ENCODE peak calls at places on chromosomes 5 and 9, in six cellular contexts. J, B, X, C, L and N are unnamed samples.

GRCh38 chr9:126403451-126403850 is 76.8 kb downstream of the MVB12B start:
- DNase-seq in B (no peak), C (no peak), X (no peak), L (no peak), J (no peak), N (no peak)

GRCh38 chr9:136254381-136255165 is 9.0 kb upstream of the QSOX2 start:
- DNase-seq in X (no peak), B (no peak), C (no peak), J (no peak), L (peak), N (no peak)

GRCh38 chr5:139215176-139215975 is 17.2 kb upstream of the SIL1 start:
- DNase-seq in J (no peak), C (no peak), B (no peak), X (no peak), L (no peak), N (no peak)

GRCh38 chr5:179265529-179266290 is 79.6 kb downstream of the ADAMTS2 start:
- DNase-seq in C (peak), B (no peak), J (no peak), L (peak), X (peak), N (no peak)

GRCh38 chr5:163586431-163587033 is 81.1 kb downstream of the MAT2B start:
- DNase-seq in J (no peak), B (no peak), X (no peak), C (no peak), L (no peak), N (no peak)

GRCh38 chr5:165076686-165077085 is 1571.3 kb downstream of the MAT2B start:
- DNase-seq in C (no peak), J (no peak), L (no peak), X (no peak), B (no peak), N (no peak)

GRCh38 chr5:178371362-178372090 is 138.9 kb upstream of the PHYKPL start:
- DNase-seq in C (no peak), L (no peak), B (no peak), X (no peak), J (no peak), N (no peak)

GRCh38 chr5:138064526-138064925 is 19.3 kb upstream of the WNT8A start:
- DNase-seq in J (no peak), B (no peak), C (no peak), L (no peak), X (no peak), N (no peak)

GRCh38 chr9:16619341-16619740 is 251.1 kb downstream of the BNC2 start:
- DNase-seq in L (no peak), J (no peak), X (no peak), B (no peak), C (no peak), N (no peak)

GRCh38 chr5:175671013-175671412 is 13.1 kb downstream of the HRH2 start:
- DNase-seq in L (no peak), X (no peak), J (no peak), B (no peak), C (no peak), N (no peak)

GRCh38 chr9:91489391-91489899 is 65.8 kb upstream of the NFIL3 start:
- DNase-seq in J (no peak), B (no peak), L (no peak), C (no peak), X (no peak), N (no peak)

GRCh38 chr5:150879358-150879757 is 25.4 kb downstream of the ZNF300 start:
- DNase-seq in B (no peak), C (no peak), X (no peak), J (no peak), L (no peak), N (no peak)

GRCh38 chr9:21174671-21175070 is 8.2 kb upstream of the IFNA21 start:
- DNase-seq in L (no peak), X (no peak), J (no peak), B (no peak), C (no peak), N (no peak)

GRCh38 chr9:114035845-114036785 is 42.0 kb downstream of the AMBP start:
- DNase-seq in C (no peak), L (no peak), J (no peak), X (peak), B (no peak), N (no peak)

GRCh38 chr9:4855861-4856260 is 63.1 kb downstream of the RCL1 start:
- DNase-seq in J (no peak), X (no peak), L (no peak), C (no peak), B (no peak), N (no peak)

GRCh38 chr5:63963080-63963735 is 963 bp upstream of the HTR1A start:
- DNase-seq in L (peak), J (peak), B (peak), X (no peak), C (peak), N (no peak)

GRCh38 chr5:53927668-53928247 is 367.3 kb downstream of the NDUFS4 start:
- DNase-seq in J (no peak), C (no peak), X (no peak), B (no peak), L (no peak), N (no peak)

GRCh38 chr5:59863777-59864176 is 29.7 kb downstream of the PDE4D start:
- DNase-seq in C (no peak), J (no peak), B (no peak), L (no peak), X (no peak), N (no peak)

GRCh38 chr9:4615251-4615650 is 46.8 kb upstream of the PLPP6 start:
- DNase-seq in L (no peak), X (no peak), C (no peak), J (no peak), B (no peak), N (no peak)

GRCh38 chr9:35776018-35776417 is 15.4 kb upstream of the NPR2 start:
- DNase-seq in X (no peak), L (no peak), J (peak), C (no peak), B (no peak), N (no peak)

GRCh38 chr5:1751026-1751863 is 48.4 kb downstream of the MRPL36 start:
- DNase-seq in B (no peak), J (no peak), C (no peak), L (no peak), X (peak), N (no peak)

GRCh38 chr9:3736186-3736585 is 210.4 kb upstream of the RFX3 start:
- DNase-seq in L (no peak), B (no peak), J (no peak), C (no peak), X (no peak), N (no peak)

GRCh38 chr5:66595877-66596790 is at the start of gene MAST4:
- DNase-seq in J (peak), C (peak), L (no peak), X (peak), B (peak), N (peak)

GRCh38 chr9:129897263-129897662 is 62.0 kb downstream of the USP20 start:
- DNase-seq in B (no peak), L (no peak), J (no peak), C (no peak), X (no peak), N (no peak)

GRCh38 chr5:72510610-72511121 is 3.5 kb upstream of the ZNF366 start:
- DNase-seq in C (no peak), B (no peak), J (no peak), X (no peak), L (peak), N (peak)

GRCh38 chr5:139462582-139463276 is at the start of gene ECSCR:
- DNase-seq in X (no peak), C (no peak), L (no peak), B (no peak), J (no peak), N (no peak)